ENCODE peak calls at places on chromosome X, in five cellular contexts. Z, I, U, K and Q are unnamed samples.
A peak's percentile ranks its signal among the peaks of the same experiment; 100 is the strongest.

GRCh38 chrX:130171446-130172126 is at the start of gene RAB33A:
- DNase-seq in Z (peak; percentile 11), I (no peak), U (no peak), K (peak; percentile 64), Q (no peak)

GRCh38 chrX:154855256-154855655 is 20.8 kb upstream of the SMIM9 start:
- DNase-seq in Z (no peak), I (no peak), U (no peak), K (no peak), Q (no peak)

GRCh38 chrX:153519569-153520285 is 2.3 kb downstream of the ATP2B3 start:
- DNase-seq in Z (peak; percentile 33), I (no peak), U (no peak), K (no peak), Q (peak; percentile 47)

GRCh38 chrX:20680998-20681397 is 414.3 kb upstream of the RPS6KA3 start:
- DNase-seq in Z (no peak), I (no peak), U (no peak), K (no peak), Q (no peak)

GRCh38 chrX:155056877-155057792 is 13.8 kb downstream of the CMC4 start:
- DNase-seq in Z (peak; percentile 57), I (peak; percentile 24), U (peak; percentile 6), K (peak; percentile 71), Q (peak; percentile 43)

GRCh38 chrX:38860106-38861013 is 59.1 kb downstream of the MID1IP1 start:
- DNase-seq in Z (no peak), I (no peak), U (no peak), K (no peak), Q (no peak)

GRCh38 chrX:115177941-115178340 is 11.3 kb upstream of the RBMXL3 start:
- DNase-seq in Z (no peak), I (no peak), U (no peak), K (no peak), Q (no peak)

GRCh38 chrX:134776844-134777370 is 118.6 kb upstream of the PLAC1 start:
- DNase-seq in Z (no peak), I (no peak), U (no peak), K (no peak), Q (no peak)

GRCh38 chrX:101619336-101619735 is 1.5 kb upstream of the ARMCX6 start:
- DNase-seq in Z (peak; percentile 5), I (no peak), U (no peak), K (no peak), Q (no peak)

GRCh38 chrX:49221868-49222267 is 11.3 kb downstream of the CACNA1F start:
- DNase-seq in Z (no peak), I (no peak), U (no peak), K (no peak), Q (no peak)

GRCh38 chrX:111837226-111837625 is 38.8 kb upstream of the TRPC5OS start:
- DNase-seq in Z (no peak), I (no peak), U (no peak), K (no peak), Q (no peak)

GRCh38 chrX:31126205-31126604 is 54.4 kb upstream of the FTHL17 start:
- DNase-seq in Z (no peak), I (no peak), U (no peak), K (no peak), Q (no peak)

GRCh38 chrX:72100824-72101351 is 30.8 kb downstream of the RTL5 start:
- DNase-seq in Z (no peak), I (peak; percentile 70), U (no peak), K (peak; percentile 67), Q (no peak)

GRCh38 chrX:53481093-53481492 is 46.9 kb upstream of the HSD17B10 start:
- DNase-seq in Z (peak; percentile 3), I (no peak), U (no peak), K (no peak), Q (peak; percentile 17)

GRCh38 chrX:115018944-115019343 is 1.5 kb upstream of the IL13RA2 start:
- DNase-seq in Z (no peak), I (no peak), U (no peak), K (no peak), Q (no peak)

GRCh38 chrX:13747836-13748235 is 13.3 kb downstream of the OFD1 start:
- DNase-seq in Z (peak; percentile 44), I (no peak), U (peak; percentile 24), K (no peak), Q (peak; percentile 56)

GRCh38 chrX:120310861-120311631 is at the start of gene TMEM255A:
- DNase-seq in Z (peak; percentile 1), I (no peak), U (no peak), K (peak; percentile 61), Q (peak; percentile 15)

GRCh38 chrX:151505796-151506195 is 57.7 kb upstream of the PASD1 start:
- DNase-seq in Z (peak; percentile 22), I (no peak), U (no peak), K (no peak), Q (peak; percentile 24)

GRCh38 chrX:19739683-19740082 is 147.7 kb downstream of the SH3KBP1 start:
- DNase-seq in Z (peak; percentile 60), I (no peak), U (peak; percentile 8), K (peak; percentile 64), Q (peak; percentile 64)

GRCh38 chrX:19212037-19212436 is 89.8 kb upstream of the ADGRG2 start:
- DNase-seq in Z (no peak), I (no peak), U (no peak), K (no peak), Q (no peak)

GRCh38 chrX:137151403-137151802 is 117.6 kb upstream of the GPR101 start:
- DNase-seq in Z (no peak), I (no peak), U (no peak), K (no peak), Q (no peak)

GRCh38 chrX:30812326-30812725 is 76.7 kb downstream of the TAB3 start:
- DNase-seq in Z (no peak), I (no peak), U (no peak), K (no peak), Q (no peak)

GRCh38 chrX:119981286-119982070 is 37.9 kb upstream of the NKAP start:
- DNase-seq in Z (peak; percentile 7), I (no peak), U (no peak), K (no peak), Q (peak; percentile 47)

GRCh38 chrX:136623400-136623799 is 24.6 kb upstream of the CD40LG start:
- DNase-seq in Z (no peak), I (no peak), U (no peak), K (no peak), Q (no peak)

GRCh38 chrX:75155830-75156525 is at the start of gene ABCB7:
- DNase-seq in Z (peak; percentile 63), I (peak; percentile 34), U (peak; percentile 17), K (peak; percentile 73), Q (peak; percentile 60)

GRCh38 chrX:45765726-45766125 is 565.0 kb upstream of the DIPK2B start:
- DNase-seq in Z (no peak), I (no peak), U (no peak), K (no peak), Q (no peak)